ENCODE peak calls at places on chromosomes 11 and 22, in eight cellular contexts. One of them, this sample, is unnamed.

GRCh38 chr11:109062445-109062844 is 359.5 kb upstream of the C11orf87 start:
- DNase-seq in LoVo: no peak
- DNase-seq in HT1080: no peak
- DNase-seq in germinal center: no peak
- DNase-seq in T-cell: no peak
- DNase-seq in HAP-1: no peak
- DNase-seq in lower lobe of right lung: no peak
- DNase-seq in uterus: no peak
- DNase-seq in this sample: no peak

GRCh38 chr11:110366234-110366633 is 63.5 kb upstream of the FDX1 start:
- DNase-seq in LoVo: peak
- DNase-seq in HT1080: no peak
- DNase-seq in germinal center: no peak
- DNase-seq in T-cell: no peak
- DNase-seq in HAP-1: no peak
- DNase-seq in lower lobe of right lung: peak
- DNase-seq in uterus: no peak
- DNase-seq in this sample: no peak

GRCh38 chr11:359181-359714 is 10.1 kb upstream of the B4GALNT4 start:
- DNase-seq in LoVo: no peak
- DNase-seq in HT1080: no peak
- DNase-seq in germinal center: no peak
- DNase-seq in T-cell: peak
- DNase-seq in HAP-1: no peak
- DNase-seq in lower lobe of right lung: no peak
- DNase-seq in uterus: peak
- DNase-seq in this sample: no peak

GRCh38 chr22:42188808-42189447 is 58.3 kb upstream of the CYP2D6 start:
- DNase-seq in LoVo: peak
- DNase-seq in HT1080: peak
- DNase-seq in germinal center: no peak
- DNase-seq in T-cell: no peak
- DNase-seq in HAP-1: no peak
- DNase-seq in lower lobe of right lung: no peak
- DNase-seq in uterus: no peak
- DNase-seq in this sample: no peak

GRCh38 chr11:72798361-72798760 is 4.5 kb upstream of the STARD10 start:
- DNase-seq in LoVo: no peak
- DNase-seq in HT1080: no peak
- DNase-seq in germinal center: no peak
- DNase-seq in T-cell: no peak
- DNase-seq in HAP-1: no peak
- DNase-seq in lower lobe of right lung: no peak
- DNase-seq in uterus: no peak
- DNase-seq in this sample: no peak

GRCh38 chr11:75475767-75476650 is 43.0 kb upstream of the KLHL35 start:
- DNase-seq in LoVo: no peak
- DNase-seq in HT1080: peak
- DNase-seq in germinal center: no peak
- DNase-seq in T-cell: no peak
- DNase-seq in HAP-1: no peak
- DNase-seq in lower lobe of right lung: peak
- DNase-seq in uterus: peak
- DNase-seq in this sample: no peak

GRCh38 chr22:30238661-30239420 is 7.7 kb downstream of the LIF start:
- DNase-seq in LoVo: no peak
- DNase-seq in HT1080: no peak
- DNase-seq in germinal center: no peak
- DNase-seq in T-cell: no peak
- DNase-seq in HAP-1: no peak
- DNase-seq in lower lobe of right lung: no peak
- DNase-seq in uterus: peak
- DNase-seq in this sample: no peak

GRCh38 chr11:107439586-107440201 is 17.9 kb downstream of the CWF19L2 start:
- DNase-seq in LoVo: no peak
- DNase-seq in HT1080: no peak
- DNase-seq in germinal center: no peak
- DNase-seq in T-cell: no peak
- DNase-seq in HAP-1: no peak
- DNase-seq in lower lobe of right lung: no peak
- DNase-seq in uterus: no peak
- DNase-seq in this sample: no peak

GRCh38 chr22:35024364-35024692 is 41.6 kb upstream of the ISX start:
- DNase-seq in LoVo: no peak
- DNase-seq in HT1080: no peak
- DNase-seq in germinal center: no peak
- DNase-seq in T-cell: no peak
- DNase-seq in HAP-1: no peak
- DNase-seq in lower lobe of right lung: no peak
- DNase-seq in uterus: no peak
- DNase-seq in this sample: no peak

GRCh38 chr11:131598305-131598704 is 227.9 kb downstream of the NTM start:
- DNase-seq in LoVo: no peak
- DNase-seq in HT1080: peak
- DNase-seq in germinal center: no peak
- DNase-seq in T-cell: no peak
- DNase-seq in HAP-1: no peak
- DNase-seq in lower lobe of right lung: no peak
- DNase-seq in uterus: no peak
- DNase-seq in this sample: no peak

GRCh38 chr11:126352163-126352562 is 3.3 kb upstream of the ST3GAL4 start:
- DNase-seq in LoVo: no peak
- DNase-seq in HT1080: no peak
- DNase-seq in germinal center: no peak
- DNase-seq in T-cell: no peak
- DNase-seq in HAP-1: no peak
- DNase-seq in lower lobe of right lung: no peak
- DNase-seq in uterus: no peak
- DNase-seq in this sample: no peak

GRCh38 chr11:34256150-34256549 is 101.7 kb downstream of the ABTB2 start:
- DNase-seq in LoVo: no peak
- DNase-seq in HT1080: no peak
- DNase-seq in germinal center: no peak
- DNase-seq in T-cell: no peak
- DNase-seq in HAP-1: no peak
- DNase-seq in lower lobe of right lung: no peak
- DNase-seq in uterus: no peak
- DNase-seq in this sample: no peak

GRCh38 chr11:67371199-67371548 is 2.2 kb downstream of the CLCF1 start:
- DNase-seq in LoVo: no peak
- DNase-seq in HT1080: no peak
- DNase-seq in germinal center: no peak
- DNase-seq in T-cell: no peak
- DNase-seq in HAP-1: no peak
- DNase-seq in lower lobe of right lung: no peak
- DNase-seq in uterus: no peak
- DNase-seq in this sample: no peak

GRCh38 chr22:29697853-29698598 is 21.8 kb upstream of the CABP7 start:
- DNase-seq in LoVo: no peak
- DNase-seq in HT1080: no peak
- DNase-seq in germinal center: no peak
- DNase-seq in T-cell: no peak
- DNase-seq in HAP-1: no peak
- DNase-seq in lower lobe of right lung: no peak
- DNase-seq in uterus: no peak
- DNase-seq in this sample: no peak

GRCh38 chr22:45162531-45162930 is 1.2 kb upstream of the NUP50 start:
- DNase-seq in LoVo: peak
- DNase-seq in HT1080: peak
- DNase-seq in germinal center: no peak
- DNase-seq in T-cell: no peak
- DNase-seq in HAP-1: no peak
- DNase-seq in lower lobe of right lung: no peak
- DNase-seq in uterus: no peak
- DNase-seq in this sample: no peak

GRCh38 chr11:79493555-79494171 is 52.8 kb upstream of the TENM4 start:
- DNase-seq in LoVo: peak
- DNase-seq in HT1080: peak
- DNase-seq in germinal center: peak
- DNase-seq in T-cell: no peak
- DNase-seq in HAP-1: peak
- DNase-seq in lower lobe of right lung: peak
- DNase-seq in uterus: peak
- DNase-seq in this sample: peak

GRCh38 chr11:112977620-112978212 is 16.5 kb downstream of the NCAM1 start:
- DNase-seq in LoVo: no peak
- DNase-seq in HT1080: peak
- DNase-seq in germinal center: no peak
- DNase-seq in T-cell: no peak
- DNase-seq in HAP-1: no peak
- DNase-seq in lower lobe of right lung: no peak
- DNase-seq in uterus: peak
- DNase-seq in this sample: no peak

GRCh38 chr11:108115495-108116140 is 5.7 kb upstream of the ACAT1 start:
- DNase-seq in LoVo: peak
- DNase-seq in HT1080: peak
- DNase-seq in germinal center: no peak
- DNase-seq in T-cell: no peak
- DNase-seq in HAP-1: no peak
- DNase-seq in lower lobe of right lung: peak
- DNase-seq in uterus: peak
- DNase-seq in this sample: no peak

GRCh38 chr11:64060861-64061444 is 25.2 kb downstream of the FLRT1 start:
- DNase-seq in LoVo: no peak
- DNase-seq in HT1080: no peak
- DNase-seq in germinal center: peak
- DNase-seq in T-cell: peak
- DNase-seq in HAP-1: no peak
- DNase-seq in lower lobe of right lung: peak
- DNase-seq in uterus: peak
- DNase-seq in this sample: no peak

GRCh38 chr11:11396290-11397042 is 43.4 kb upstream of the CSNK2A3 start:
- DNase-seq in LoVo: no peak
- DNase-seq in HT1080: peak
- DNase-seq in germinal center: no peak
- DNase-seq in T-cell: no peak
- DNase-seq in HAP-1: no peak
- DNase-seq in lower lobe of right lung: no peak
- DNase-seq in uterus: peak
- DNase-seq in this sample: no peak

This sample was measured in RWPE2.